ENCODE peak calls at places on chromosomes 5 and 9, in six cellular contexts. G is HTR-8/SVneo; U is effector memory CD8-positive, alpha-beta T cell; W is Right ventricle myocardium superior; A is HEK293T; C is HuH-7.5. S is an unnamed sample.

GRCh38 chr5:110909950-110910349 is 161.6 kb upstream of the TSLP start:
- DNase-seq in C (no peak), W (no peak), U (no peak), G (no peak), A (no peak), S (no peak)

GRCh38 chr5:18404039-18404438 is 769.8 kb downstream of the TAF11L14 start:
- DNase-seq in W (no peak), G (no peak), C (no peak), A (no peak), U (no peak), S (no peak)

GRCh38 chr9:3868012-3868411 is 342.2 kb upstream of the RFX3 start:
- DNase-seq in W (no peak), U (no peak), G (no peak), A (no peak), C (no peak), S (no peak)

GRCh38 chr5:96614110-96614691 is 48.0 kb upstream of the CAST start:
- DNase-seq in A (peak), W (no peak), U (peak), G (peak), C (peak), S (peak)

GRCh38 chr5:22896155-22896554 is 43.0 kb upstream of the CDH12 start:
- DNase-seq in A (no peak), C (no peak), W (no peak), U (no peak), G (no peak), S (peak)

GRCh38 chr9:97510797-97511761 is 9.6 kb downstream of the TMOD1 start:
- DNase-seq in U (no peak), W (no peak), C (no peak), G (no peak), A (no peak), S (no peak)

GRCh38 chr5:58114324-58114723 is 345.6 kb downstream of the PLK2 start:
- DNase-seq in G (no peak), C (no peak), U (no peak), A (no peak), W (no peak), S (peak)

GRCh38 chr5:113266227-113266912 is 168.4 kb downstream of the TSSK1B start:
- DNase-seq in C (no peak), U (no peak), W (no peak), A (no peak), G (no peak), S (no peak)

GRCh38 chr5:149489605-149490037 is 61.6 kb downstream of the CSNK1A1 start:
- DNase-seq in C (no peak), W (peak), A (no peak), G (no peak), U (no peak), S (no peak)

GRCh38 chr9:123475407-123475806 is 119.4 kb downstream of the CRB2 start:
- DNase-seq in G (no peak), A (no peak), W (no peak), C (no peak), U (no peak), S (no peak)

GRCh38 chr9:107905313-107906027 is 415.9 kb upstream of the KLF4 start:
- DNase-seq in W (no peak), C (no peak), U (no peak), G (no peak), A (no peak), S (no peak)

GRCh38 chr9:23073136-23073535 is 626.5 kb downstream of the DMRTA1 start:
- DNase-seq in G (no peak), A (no peak), C (no peak), U (no peak), W (no peak), S (peak)

GRCh38 chr9:127347831-127348699 is 48.9 kb upstream of the SLC2A8 start:
- DNase-seq in A (no peak), U (no peak), W (no peak), G (peak), C (peak), S (peak)

GRCh38 chr5:107557051-107557658 is 113.6 kb downstream of the EFNA5 start:
- DNase-seq in C (no peak), W (peak), U (no peak), G (peak), A (peak), S (no peak)

GRCh38 chr9:89461302-89461701 is 36.6 kb downstream of the SEMA4D start:
- DNase-seq in G (peak), W (peak), C (no peak), U (no peak), A (no peak), S (peak)

GRCh38 chr9:107707419-107707837 is 217.9 kb upstream of the KLF4 start:
- DNase-seq in G (peak), A (no peak), C (no peak), W (no peak), U (no peak), S (peak)

GRCh38 chr5:164358531-164359259 is 853.3 kb downstream of the MAT2B start:
- DNase-seq in U (no peak), G (no peak), W (no peak), C (no peak), A (no peak), S (no peak)

GRCh38 chr9:129486496-129487306 is 134.2 kb downstream of the C9orf50 start:
- DNase-seq in U (no peak), W (peak), C (no peak), G (no peak), A (no peak), S (no peak)